ENCODE peak calls at places on chromosomes 13 and 19, in seven cellular contexts. W is activated naive CD8-positive, alpha-beta T cell treated with anti-CD3 and anti-CD28 coated beads, Interleukin-2, amount 50 U/mL, for 16 hours; X is HFF-Myc; A is Caco-2; D is mesendoderm; L is colonic mucosa; J is NCI-H2029. H is an unnamed sample.
A peak's percentile ranks its signal among the peaks of the same experiment; 100 is the strongest.

GRCh38 chr19:58397533-58398037 is 2.1 kb downstream of the RNF225 start:
- DNase-seq in W (no peak), X (no peak), A (no peak), D (no peak), L (no peak), J (no peak), H (no peak)

GRCh38 chr13:26785845-26786630 is 25.5 kb upstream of the GPR12 start:
- DNase-seq in W (peak; percentile 9), J (no peak), L (peak; percentile 34), X (peak; percentile 2), A (no peak), D (peak; percentile 78), H (no peak)

GRCh38 chr19:50428768-50429463 is 3.8 kb upstream of the MYBPC2 start:
- DNase-seq in X (no peak), J (no peak), D (no peak), W (no peak), A (no peak), L (no peak), H (no peak)

GRCh38 chr19:33373701-33374405 is at the start of gene CEBPG:
- DNase-seq in D (no peak), J (peak; percentile 42), A (peak; percentile 66), W (peak; percentile 32), X (no peak), L (no peak), H (peak; percentile 75)

GRCh38 chr13:26698392-26699196 is 62.0 kb downstream of the GPR12 start:
- DNase-seq in J (peak; percentile 32), W (peak; percentile 54), X (peak; percentile 75), A (peak; percentile 78), L (peak; percentile 79), D (peak; percentile 86), H (peak; percentile 84)

GRCh38 chr13:31201341-31202024 is 1.7 kb downstream of the B3GLCT start:
- DNase-seq in A (no peak), J (no peak), X (no peak), L (no peak), D (no peak), W (no peak), H (no peak)

GRCh38 chr13:35956074-35956473 is 175.1 kb downstream of the DCLK1 start:
- DNase-seq in X (no peak), D (no peak), W (no peak), A (no peak), J (no peak), L (no peak), H (no peak)

GRCh38 chr19:21233691-21234090 is 91.9 kb downstream of the ZNF431 start:
- DNase-seq in W (no peak), D (no peak), X (no peak), A (no peak), J (no peak), L (no peak), H (no peak)

GRCh38 chr19:52070496-52070895 is 21.9 kb upstream of the ZNF432 start:
- DNase-seq in X (no peak), L (no peak), A (no peak), J (no peak), D (no peak), W (no peak), H (no peak)